ENCODE peak calls at places on chromosomes 5 and 9, in seven cellular contexts. U is EL, Y is sciatic nerve, F is lower lobe of right lung, H is T-cell, V is iPS DF 19.7, T is Panc1. J is an unnamed sample.

GRCh38 chr9:33114746-33115145 is 38.3 kb upstream of the SMU1 start:
- DNase-seq in V (no peak), H (no peak), T (no peak), U (no peak), F (no peak), Y (no peak), J (no peak)

GRCh38 chr9:109121218-109121796 is 1.6 kb upstream of the TMEM245 start:
- DNase-seq in H (no peak), U (no peak), V (no peak), Y (no peak), T (no peak), F (no peak), J (no peak)

GRCh38 chr9:115694014-115694413 is 459.6 kb upstream of the PAPPA start:
- DNase-seq in F (no peak), T (no peak), H (no peak), Y (no peak), U (peak), V (peak), J (no peak)

GRCh38 chr5:207599-207998 is 10.4 kb downstream of the CCDC127 start:
- DNase-seq in V (no peak), U (peak), H (no peak), F (no peak), T (no peak), Y (no peak), J (no peak)

GRCh38 chr5:158700231-158700996 is 399.3 kb downstream of the EBF1 start:
- DNase-seq in H (no peak), F (no peak), T (no peak), Y (no peak), V (no peak), U (peak), J (no peak)

GRCh38 chr5:97046270-97046982 is 96.0 kb downstream of the LIX1 start:
- DNase-seq in Y (no peak), F (no peak), U (peak), T (no peak), V (no peak), H (no peak), J (no peak)

GRCh38 chr5:135304352-135305221 is 94.4 kb downstream of the MACROH2A1 start:
- DNase-seq in U (no peak), V (no peak), Y (no peak), T (no peak), F (no peak), H (no peak), J (no peak)

GRCh38 chr5:138953370-138954256 is 78.5 kb upstream of the LRRTM2 start:
- DNase-seq in U (peak), F (peak), Y (peak), T (no peak), V (no peak), H (no peak), J (peak)

GRCh38 chr9:125745682-125746016 is 1.5 kb upstream of the PBX3 start:
- DNase-seq in U (no peak), F (no peak), H (no peak), Y (no peak), V (no peak), T (peak), J (no peak)

GRCh38 chr5:55699041-55699688 is 13.0 kb downstream of the SLC38A9 start:
- DNase-seq in V (no peak), T (no peak), H (no peak), F (no peak), Y (no peak), U (no peak), J (no peak)

GRCh38 chr5:126521130-126521529 is 73.9 kb downstream of the ALDH7A1 start:
- DNase-seq in V (no peak), T (no peak), Y (no peak), U (no peak), F (no peak), H (no peak), J (no peak)

GRCh38 chr9:130728721-130729120 is 35.1 kb downstream of the EXOSC2 start:
- DNase-seq in Y (no peak), H (no peak), U (peak), V (no peak), F (no peak), T (no peak), J (no peak)

GRCh38 chr5:81313686-81314085 is 12.3 kb downstream of the ZCCHC9 start:
- DNase-seq in T (no peak), Y (no peak), H (no peak), U (no peak), V (no peak), F (no peak), J (no peak)

GRCh38 chr5:59640411-59640810 is 253.1 kb downstream of the PDE4D start:
- DNase-seq in V (no peak), U (peak), H (no peak), F (no peak), T (no peak), Y (no peak), J (peak)

GRCh38 chr5:157563373-157564148 is 12.0 kb downstream of the ADAM19 start:
- DNase-seq in U (peak), Y (no peak), F (no peak), H (no peak), V (no peak), T (no peak), J (peak)

GRCh38 chr9:77433675-77434445 is 214.3 kb downstream of the GNA14 start:
- DNase-seq in H (peak), T (no peak), Y (peak), V (peak), F (peak), U (peak), J (peak)

GRCh38 chr9:121463026-121463827 is 36.4 kb downstream of the GGTA1 start:
- DNase-seq in T (no peak), V (no peak), Y (peak), U (peak), H (peak), F (peak), J (peak)

GRCh38 chr5:97044057-97044456 is 98.4 kb downstream of the LIX1 start:
- DNase-seq in T (peak), H (no peak), U (peak), F (no peak), V (peak), Y (no peak), J (no peak)

GRCh38 chr9:38066907-38067610 is 2.0 kb downstream of the SHB start:
- DNase-seq in H (peak), Y (peak), T (no peak), F (peak), V (no peak), U (peak), J (peak)

GRCh38 chr9:37100750-37101149 is 19.6 kb upstream of the ZCCHC7 start:
- DNase-seq in V (no peak), Y (no peak), F (no peak), U (no peak), T (no peak), H (no peak), J (no peak)

GRCh38 chr5:177603631-177604030 is 3.7 kb downstream of the B4GALT7 start:
- DNase-seq in H (no peak), T (no peak), U (no peak), V (no peak), Y (peak), F (no peak), J (no peak)

GRCh38 chr9:18861599-18862546 is 171.1 kb downstream of the SAXO1 start:
- DNase-seq in T (no peak), H (no peak), Y (peak), U (no peak), F (no peak), V (no peak), J (peak)

GRCh38 chr5:6827815-6828214 is 114.6 kb downstream of the TENT4A start:
- DNase-seq in T (no peak), U (no peak), V (no peak), H (no peak), F (no peak), Y (no peak), J (no peak)

GRCh38 chr9:98555851-98556465 is 152.8 kb downstream of the GABBR2 start:
- DNase-seq in H (no peak), V (no peak), U (no peak), T (no peak), Y (no peak), F (no peak), J (no peak)

GRCh38 chr5:127910307-127910956 is 173.1 kb upstream of the SLC12A2 start:
- DNase-seq in U (no peak), T (no peak), H (no peak), Y (no peak), F (no peak), V (no peak), J (no peak)

GRCh38 chr9:72480931-72481330 is 40.5 kb upstream of the TMC1 start:
- DNase-seq in Y (no peak), T (no peak), H (no peak), V (no peak), U (no peak), F (no peak), J (no peak)

GRCh38 chr5:137283801-137284200 is 215.3 kb downstream of the SPOCK1 start:
- DNase-seq in Y (no peak), H (no peak), U (no peak), F (no peak), T (no peak), V (no peak), J (no peak)

GRCh38 chr5:11785771-11786342 is 118.4 kb downstream of the CTNND2 start:
- DNase-seq in T (no peak), Y (no peak), F (no peak), U (no peak), H (no peak), V (no peak), J (no peak)

GRCh38 chr9:25025686-25026085 is 480.0 kb upstream of the IZUMO3 start:
- DNase-seq in Y (no peak), U (no peak), T (no peak), F (no peak), V (no peak), H (no peak), J (peak)

GRCh38 chr5:91487420-91487819 is 104.3 kb upstream of the ARRDC3 start:
- DNase-seq in H (no peak), V (no peak), F (no peak), U (no peak), T (no peak), Y (no peak), J (no peak)

GRCh38 chr9:72818377-72818776 is 134.5 kb downstream of the ALDH1A1 start:
- DNase-seq in H (no peak), U (no peak), V (no peak), Y (no peak), T (no peak), F (no peak), J (no peak)

GRCh38 chr5:35857606-35858205 is 1.0 kb downstream of the IL7R start:
- DNase-seq in F (no peak), H (no peak), V (no peak), T (no peak), U (peak), Y (no peak), J (no peak)

GRCh38 chr5:132057498-132058255 is 2.8 kb upstream of the IL3 start:
- DNase-seq in U (no peak), H (no peak), F (peak), T (no peak), V (no peak), Y (peak), J (no peak)

GRCh38 chr5:64806537-64806936 is 37.8 kb downstream of the CWC27 start:
- DNase-seq in F (no peak), V (no peak), T (no peak), Y (no peak), U (no peak), H (no peak), J (no peak)